ENCODE peak calls at places on chromosomes 11 and 22, in seven cellular contexts. O is activated T-cell treated with anti-CD3 and anti-CD28 coated beads for 48 hours, K is cardiac muscle cell, V is kidney epithelial cell, L is GM03348, Z is T-helper 1 cell, A is EH. G is an unnamed sample.

GRCh38 chr22:23570681-23571080 is 9.4 kb downstream of the IGLL1 start:
- DNase-seq in O (no peak), L (no peak), V (no peak), A (no peak), K (no peak), Z (no peak), G (peak; percentile 55)

GRCh38 chr22:44143596-44143995 is 37.1 kb upstream of the PARVG start:
- DNase-seq in L (no peak), O (no peak), A (no peak), K (no peak), Z (no peak), V (no peak), G (no peak)

GRCh38 chr11:24311974-24312373 is 184.9 kb upstream of the LUZP2 start:
- DNase-seq in V (no peak), O (no peak), Z (no peak), A (no peak), L (no peak), K (no peak), G (no peak)

GRCh38 chr22:35043932-35044319 is 22.0 kb upstream of the ISX start:
- DNase-seq in O (no peak), V (no peak), Z (no peak), K (no peak), A (no peak), L (no peak), G (no peak)

GRCh38 chr11:47241740-47242400 is 6.7 kb downstream of the ACP2 start:
- DNase-seq in O (no peak), A (peak; percentile 45), L (peak; percentile 36), K (no peak), V (no peak), Z (no peak), G (no peak)

GRCh38 chr11:118628432-118628831 is 21.0 kb downstream of the PHLDB1 start:
- DNase-seq in L (no peak), K (no peak), V (no peak), Z (no peak), A (no peak), O (no peak), G (no peak)

GRCh38 chr11:67290801-67291200 is 1.7 kb downstream of the ANKRD13D start:
- DNase-seq in V (no peak), L (no peak), K (peak; percentile 79), A (no peak), Z (no peak), O (no peak), G (peak; percentile 58)

GRCh38 chr11:61954106-61955030 is 4.2 kb downstream of the BEST1 start:
- DNase-seq in L (no peak), Z (no peak), O (no peak), K (peak; percentile 46), V (no peak), A (peak; percentile 67), G (no peak)

GRCh38 chr22:49123621-49124192 is 704.0 kb downstream of the BRD1 start:
- DNase-seq in K (no peak), L (no peak), O (no peak), Z (no peak), V (no peak), A (no peak), G (no peak)

GRCh38 chr22:26139320-26139719 is 29.9 kb upstream of the SEZ6L start:
- DNase-seq in L (no peak), Z (no peak), O (no peak), K (no peak), A (no peak), V (no peak), G (no peak)

GRCh38 chr22:26479792-26480610 is 3.6 kb downstream of the HPS4 start:
- DNase-seq in L (no peak), V (no peak), Z (no peak), A (no peak), K (no peak), O (no peak), G (no peak)

GRCh38 chr11:9982796-9983579 is 311.0 kb downstream of the SBF2 start:
- DNase-seq in V (no peak), Z (no peak), K (peak; percentile 71), O (no peak), A (peak; percentile 55), L (no peak), G (peak; percentile 88)

GRCh38 chr11:81497202-81497804 is 1236.4 kb downstream of the FAM181B start:
- DNase-seq in Z (no peak), L (peak; percentile 29), V (no peak), O (no peak), A (peak; percentile 1), K (peak; percentile 27), G (no peak)

GRCh38 chr22:46149493-46149997 is 781 bp upstream of the PPARA start:
- DNase-seq in K (peak; percentile 39), L (peak; percentile 35), Z (no peak), A (peak; percentile 31), O (no peak), V (no peak), G (no peak)

GRCh38 chr22:46794491-46794890 is 32.0 kb downstream of the TBC1D22A start:
- DNase-seq in K (no peak), A (no peak), O (no peak), Z (no peak), V (no peak), L (no peak), G (no peak)

GRCh38 chr11:65293909-65294381 is 20.7 kb upstream of the CDC42EP2 start:
- DNase-seq in Z (no peak), V (no peak), O (no peak), A (no peak), K (no peak), L (no peak), G (no peak)

GRCh38 chr11:33721984-33722383 is 14.2 kb downstream of the CD59 start:
- DNase-seq in V (no peak), L (no peak), K (no peak), Z (no peak), O (no peak), A (no peak), G (no peak)

GRCh38 chr11:121420398-121420797 is 31.7 kb upstream of the SORL1 start:
- DNase-seq in O (no peak), Z (no peak), A (no peak), L (no peak), V (no peak), K (no peak), G (no peak)

GRCh38 chr22:27851974-27852713 is 50.6 kb upstream of the MN1 start:
- DNase-seq in Z (no peak), V (no peak), K (peak; percentile 67), L (peak; percentile 20), A (no peak), O (no peak), G (no peak)

GRCh38 chr11:118996926-118997626 is 862 bp upstream of the CENATAC start:
- DNase-seq in K (peak; percentile 29), O (peak; percentile 38), V (no peak), L (peak; percentile 51), A (peak; percentile 43), Z (no peak), G (no peak)

GRCh38 chr11:67507242-67507890 is 596 bp downstream of the CDK2AP2 start:
- DNase-seq in V (peak; percentile 58), Z (peak; percentile 21), A (peak; percentile 82), K (no peak), O (no peak), L (peak; percentile 63), G (peak; percentile 86)

GRCh38 chr11:32555885-32556284 is 27.7 kb upstream of the EIF3M start:
- DNase-seq in Z (no peak), L (no peak), O (no peak), A (no peak), V (no peak), K (no peak), G (no peak)

GRCh38 chr11:95939091-95939490 is 15.2 kb upstream of the MTMR2 start:
- DNase-seq in A (no peak), V (no peak), K (no peak), O (no peak), L (no peak), Z (no peak), G (no peak)

GRCh38 chr22:26669060-26669481 is 11.7 kb downstream of the MIAT start:
- DNase-seq in O (no peak), Z (no peak), L (peak; percentile 40), V (no peak), A (peak; percentile 76), K (no peak), G (no peak)

GRCh38 chr11:63551889-63552266 is 11.3 kb downstream of the PLAAT2 start:
- DNase-seq in Z (no peak), A (no peak), L (no peak), V (no peak), K (no peak), O (no peak), G (no peak)

GRCh38 chr11:94245121-94245520 is 59.3 kb upstream of the IZUMO1R start:
- DNase-seq in O (no peak), K (no peak), L (no peak), Z (no peak), A (no peak), V (no peak), G (no peak)